ENCODE peak calls at places on chromosomes 7 and 10, in six cellular contexts. One of them, this sample, is unnamed.

GRCh38 chr7:64672414-64672813 is 6.5 kb downstream of the ZNF107 start:
- ATAC-seq in A549: no peak
- ATAC-seq in HepG2: no peak
- ATAC-seq in upper lobe of left lung: no peak
- ATAC-seq in GM12878: no peak
- ATAC-seq in K562: no peak
- ATAC-seq in this sample: no peak

GRCh38 chr10:125281091-125281490 is 120.7 kb upstream of the CTBP2 start:
- ATAC-seq in A549: no peak
- ATAC-seq in upper lobe of left lung: no peak
- ATAC-seq in HepG2: no peak
- ATAC-seq in K562: no peak
- ATAC-seq in GM12878: no peak
- ATAC-seq in this sample: no peak

GRCh38 chr10:14613570-14613918 is 161.2 kb downstream of the FAM107B start:
- ATAC-seq in A549: no peak
- ATAC-seq in HepG2: no peak
- ATAC-seq in GM12878: no peak
- ATAC-seq in upper lobe of left lung: peak
- ATAC-seq in K562: no peak
- ATAC-seq in this sample: no peak

GRCh38 chr7:17521437-17521836 is 223.0 kb downstream of the AHR start:
- ATAC-seq in HepG2: no peak
- ATAC-seq in K562: no peak
- ATAC-seq in A549: no peak
- ATAC-seq in GM12878: no peak
- ATAC-seq in upper lobe of left lung: no peak
- ATAC-seq in this sample: peak

GRCh38 chr10:17349009-17349349 is 105.4 kb downstream of the ST8SIA6 start:
- ATAC-seq in HepG2: no peak
- ATAC-seq in GM12878: no peak
- ATAC-seq in K562: no peak
- ATAC-seq in A549: no peak
- ATAC-seq in upper lobe of left lung: no peak
- ATAC-seq in this sample: no peak

GRCh38 chr7:5384618-5385017 is 39.0 kb downstream of the TNRC18 start:
- ATAC-seq in K562: no peak
- ATAC-seq in HepG2: no peak
- ATAC-seq in GM12878: no peak
- ATAC-seq in A549: no peak
- ATAC-seq in upper lobe of left lung: no peak
- ATAC-seq in this sample: no peak

GRCh38 chr7:102082693-102083385 is 203.8 kb upstream of the SH2B2 start:
- ATAC-seq in K562: no peak
- ATAC-seq in HepG2: no peak
- ATAC-seq in A549: no peak
- ATAC-seq in upper lobe of left lung: no peak
- ATAC-seq in GM12878: no peak
- ATAC-seq in this sample: no peak

GRCh38 chr10:69426376-69426727 is 9.6 kb upstream of the TACR2 start:
- ATAC-seq in GM12878: no peak
- ATAC-seq in A549: peak
- ATAC-seq in K562: no peak
- ATAC-seq in upper lobe of left lung: peak
- ATAC-seq in HepG2: peak
- ATAC-seq in this sample: peak

GRCh38 chr7:22885824-22886255 is 63.2 kb upstream of the TOMM7 start:
- ATAC-seq in A549: no peak
- ATAC-seq in upper lobe of left lung: peak
- ATAC-seq in K562: peak
- ATAC-seq in HepG2: no peak
- ATAC-seq in GM12878: peak
- ATAC-seq in this sample: no peak

GRCh38 chr10:124744688-124745055 is 494 bp upstream of the FAM53B start:
- ATAC-seq in A549: peak
- ATAC-seq in upper lobe of left lung: peak
- ATAC-seq in K562: no peak
- ATAC-seq in GM12878: no peak
- ATAC-seq in HepG2: peak
- ATAC-seq in this sample: peak

GRCh38 chr7:137539111-137539715 is 195.7 kb upstream of the PTN start:
- ATAC-seq in upper lobe of left lung: no peak
- ATAC-seq in A549: no peak
- ATAC-seq in HepG2: no peak
- ATAC-seq in GM12878: peak
- ATAC-seq in K562: no peak
- ATAC-seq in this sample: no peak

GRCh38 chr10:105594301-105594700 is 953.2 kb downstream of the SORCS3 start:
- ATAC-seq in upper lobe of left lung: no peak
- ATAC-seq in HepG2: no peak
- ATAC-seq in K562: no peak
- ATAC-seq in GM12878: no peak
- ATAC-seq in A549: no peak
- ATAC-seq in this sample: no peak

GRCh38 chr7:107813524-107813923 is 10.5 kb upstream of the SLC26A3 start:
- ATAC-seq in A549: no peak
- ATAC-seq in GM12878: peak
- ATAC-seq in HepG2: no peak
- ATAC-seq in K562: no peak
- ATAC-seq in upper lobe of left lung: no peak
- ATAC-seq in this sample: no peak

GRCh38 chr7:14294637-14295036 is 305.2 kb upstream of the ETV1 start:
- ATAC-seq in A549: no peak
- ATAC-seq in HepG2: no peak
- ATAC-seq in upper lobe of left lung: no peak
- ATAC-seq in GM12878: no peak
- ATAC-seq in K562: no peak
- ATAC-seq in this sample: no peak

GRCh38 chr10:61376908-61377368 is 76.2 kb downstream of the TMEM26 start:
- ATAC-seq in upper lobe of left lung: no peak
- ATAC-seq in A549: no peak
- ATAC-seq in K562: no peak
- ATAC-seq in HepG2: no peak
- ATAC-seq in GM12878: no peak
- ATAC-seq in this sample: no peak

GRCh38 chr7:121002755-121003114 is 14.2 kb downstream of the CPED1 start:
- ATAC-seq in A549: no peak
- ATAC-seq in HepG2: no peak
- ATAC-seq in upper lobe of left lung: no peak
- ATAC-seq in K562: no peak
- ATAC-seq in GM12878: no peak
- ATAC-seq in this sample: no peak

GRCh38 chr7:2116903-2117680 is 115.7 kb downstream of the MAD1L1 start:
- ATAC-seq in GM12878: no peak
- ATAC-seq in K562: no peak
- ATAC-seq in HepG2: no peak
- ATAC-seq in upper lobe of left lung: no peak
- ATAC-seq in A549: no peak
- ATAC-seq in this sample: peak

GRCh38 chr7:135584362-135585353 is 26.9 kb downstream of the NUP205 start:
- ATAC-seq in A549: no peak
- ATAC-seq in upper lobe of left lung: no peak
- ATAC-seq in HepG2: no peak
- ATAC-seq in K562: no peak
- ATAC-seq in GM12878: no peak
- ATAC-seq in this sample: no peak

GRCh38 chr7:26369519-26370385 is 78.1 kb downstream of the SNX10 start:
- ATAC-seq in GM12878: peak
- ATAC-seq in A549: peak
- ATAC-seq in K562: peak
- ATAC-seq in upper lobe of left lung: peak
- ATAC-seq in HepG2: peak
- ATAC-seq in this sample: no peak

GRCh38 chr10:49516216-49516970 is 22.5 kb downstream of the ERCC6 start:
- ATAC-seq in HepG2: no peak
- ATAC-seq in upper lobe of left lung: no peak
- ATAC-seq in A549: no peak
- ATAC-seq in K562: no peak
- ATAC-seq in GM12878: no peak
- ATAC-seq in this sample: no peak

GRCh38 chr10:32953277-32953927 is 4.6 kb downstream of the ITGB1 start:
- ATAC-seq in upper lobe of left lung: no peak
- ATAC-seq in A549: peak
- ATAC-seq in HepG2: no peak
- ATAC-seq in K562: no peak
- ATAC-seq in GM12878: no peak
- ATAC-seq in this sample: no peak

GRCh38 chr7:33904680-33905388 is 505 bp upstream of the BMPER start:
- ATAC-seq in upper lobe of left lung: peak
- ATAC-seq in GM12878: peak
- ATAC-seq in K562: peak
- ATAC-seq in HepG2: peak
- ATAC-seq in A549: peak
- ATAC-seq in this sample: peak

GRCh38 chr7:66877577-66878300 is 43.3 kb upstream of the TMEM248 start:
- ATAC-seq in A549: no peak
- ATAC-seq in K562: no peak
- ATAC-seq in upper lobe of left lung: no peak
- ATAC-seq in HepG2: no peak
- ATAC-seq in GM12878: peak
- ATAC-seq in this sample: no peak

GRCh38 chr10:127132434-127132833 is 64.0 kb downstream of the INSYN2A start:
- ATAC-seq in upper lobe of left lung: no peak
- ATAC-seq in K562: no peak
- ATAC-seq in A549: no peak
- ATAC-seq in GM12878: no peak
- ATAC-seq in HepG2: no peak
- ATAC-seq in this sample: no peak

GRCh38 chr7:37390149-37390548 is 58.5 kb downstream of the ELMO1 start:
- ATAC-seq in HepG2: no peak
- ATAC-seq in GM12878: no peak
- ATAC-seq in upper lobe of left lung: peak
- ATAC-seq in K562: no peak
- ATAC-seq in A549: no peak
- ATAC-seq in this sample: no peak

GRCh38 chr10:17216217-17216900 is 11.7 kb upstream of the VIM start:
- ATAC-seq in GM12878: peak
- ATAC-seq in K562: peak
- ATAC-seq in upper lobe of left lung: peak
- ATAC-seq in A549: peak
- ATAC-seq in HepG2: no peak
- ATAC-seq in this sample: peak

GRCh38 chr7:356691-357462 is 66.9 kb downstream of the FOXL3 start:
- ATAC-seq in K562: no peak
- ATAC-seq in upper lobe of left lung: peak
- ATAC-seq in HepG2: peak
- ATAC-seq in A549: peak
- ATAC-seq in GM12878: no peak
- ATAC-seq in this sample: peak

GRCh38 chr10:132443605-132443997 is 46.6 kb downstream of the PWWP2B start:
- ATAC-seq in GM12878: peak
- ATAC-seq in K562: peak
- ATAC-seq in A549: no peak
- ATAC-seq in upper lobe of left lung: peak
- ATAC-seq in HepG2: peak
- ATAC-seq in this sample: no peak

GRCh38 chr10:132445516-132446194 is 48.7 kb downstream of the PWWP2B start:
- ATAC-seq in HepG2: no peak
- ATAC-seq in GM12878: no peak
- ATAC-seq in A549: no peak
- ATAC-seq in K562: no peak
- ATAC-seq in upper lobe of left lung: no peak
- ATAC-seq in this sample: no peak

GRCh38 chr10:132442636-132443035 is 45.6 kb downstream of the PWWP2B start:
- ATAC-seq in GM12878: no peak
- ATAC-seq in upper lobe of left lung: no peak
- ATAC-seq in K562: no peak
- ATAC-seq in HepG2: no peak
- ATAC-seq in A549: no peak
- ATAC-seq in this sample: no peak

GRCh38 chr10:132444877-132445351 is 47.9 kb downstream of the PWWP2B start:
- ATAC-seq in K562: no peak
- ATAC-seq in A549: peak
- ATAC-seq in GM12878: no peak
- ATAC-seq in upper lobe of left lung: no peak
- ATAC-seq in HepG2: no peak
- ATAC-seq in this sample: no peak

GRCh38 chr10:132443998-132444876 is 47.2 kb downstream of the PWWP2B start:
- ATAC-seq in upper lobe of left lung: no peak
- ATAC-seq in A549: no peak
- ATAC-seq in K562: peak
- ATAC-seq in HepG2: no peak
- ATAC-seq in GM12878: no peak
- ATAC-seq in this sample: no peak
- TF ChIP-seq EP300 in upper lobe of left lung: no peak
- TF ChIP-seq EP300 in A549: no peak
- TF ChIP-seq EP300 in K562: no peak
- TF ChIP-seq EP300 in HepG2: no peak
- TF ChIP-seq EP300 in GM12878: no peak
- TF ChIP-seq EP300 in this sample: no peak

GRCh38 chr10:71952745-71953144 is 11.4 kb upstream of the CHST3 start:
- ATAC-seq in GM12878: no peak
- ATAC-seq in A549: no peak
- ATAC-seq in HepG2: no peak
- ATAC-seq in upper lobe of left lung: no peak
- ATAC-seq in K562: no peak
- ATAC-seq in this sample: no peak
- TF ChIP-seq EP300 in GM12878: no peak
- TF ChIP-seq EP300 in A549: no peak
- TF ChIP-seq EP300 in HepG2: no peak
- TF ChIP-seq EP300 in upper lobe of left lung: no peak
- TF ChIP-seq EP300 in K562: no peak
- TF ChIP-seq EP300 in this sample: no peak

GRCh38 chr10:100373298-100374136 is 26.5 kb downstream of the SCD start:
- ATAC-seq in upper lobe of left lung: peak
- ATAC-seq in A549: peak
- ATAC-seq in K562: peak
- ATAC-seq in GM12878: peak
- ATAC-seq in HepG2: peak
- ATAC-seq in this sample: peak
- TF ChIP-seq EP300 in upper lobe of left lung: peak
- TF ChIP-seq EP300 in A549: peak
- TF ChIP-seq EP300 in K562: peak
- TF ChIP-seq EP300 in GM12878: peak
- TF ChIP-seq EP300 in HepG2: peak
- TF ChIP-seq EP300 in this sample: no peak

GRCh38 chr10:79241990-79242619 is 105.2 kb upstream of the PPIF start:
- ATAC-seq in A549: no peak
- ATAC-seq in GM12878: peak
- ATAC-seq in K562: no peak
- ATAC-seq in HepG2: no peak
- ATAC-seq in upper lobe of left lung: peak
- ATAC-seq in this sample: peak

GRCh38 chr10:79241629-79241989 is 105.7 kb upstream of the PPIF start:
- ATAC-seq in K562: no peak
- ATAC-seq in A549: no peak
- ATAC-seq in GM12878: no peak
- ATAC-seq in upper lobe of left lung: no peak
- ATAC-seq in HepG2: no peak
- ATAC-seq in this sample: no peak

GRCh38 chr10:79243211-79244067 is 103.8 kb upstream of the PPIF start:
- ATAC-seq in HepG2: no peak
- ATAC-seq in K562: no peak
- ATAC-seq in A549: no peak
- ATAC-seq in upper lobe of left lung: no peak
- ATAC-seq in GM12878: peak
- ATAC-seq in this sample: peak

GRCh38 chr10:79244068-79244442 is 103.2 kb upstream of the PPIF start:
- ATAC-seq in GM12878: peak
- ATAC-seq in HepG2: no peak
- ATAC-seq in K562: no peak
- ATAC-seq in upper lobe of left lung: no peak
- ATAC-seq in A549: no peak
- ATAC-seq in this sample: no peak

GRCh38 chr10:79242620-79243152 is 104.6 kb upstream of the PPIF start:
- ATAC-seq in A549: no peak
- ATAC-seq in K562: no peak
- ATAC-seq in upper lobe of left lung: peak
- ATAC-seq in HepG2: no peak
- ATAC-seq in GM12878: peak
- ATAC-seq in this sample: peak
- TF ChIP-seq EP300 in A549: no peak
- TF ChIP-seq EP300 in K562: no peak
- TF ChIP-seq EP300 in upper lobe of left lung: no peak
- TF ChIP-seq EP300 in HepG2: no peak
- TF ChIP-seq EP300 in GM12878: no peak
- TF ChIP-seq EP300 in this sample: no peak

This sample was measured in gastroesophageal sphincter.